ENCODE peak calls at places on chromosomes 11 and 22, in nine cellular contexts. One of them, this sample, is unnamed.

GRCh38 chr22:44543362-44543761 is 45.3 kb upstream of the RTL6 start:
- DNase-seq in tibial artery: no peak
- DNase-seq in mammary epithelial cell: no peak
- DNase-seq in WTC11: no peak
- DNase-seq in esophagus squamous epithelium: no peak
- DNase-seq in psoas muscle: no peak
- DNase-seq in progenitor cell of endocrine pancreas: no peak
- DNase-seq in A549: no peak
- DNase-seq in fibroblast of pulmonary artery: no peak
- DNase-seq in this sample: no peak

GRCh38 chr11:103295704-103296103 is 186.5 kb downstream of the DYNC2H1 start:
- DNase-seq in esophagus squamous epithelium: no peak
- DNase-seq in psoas muscle: no peak
- DNase-seq in A549: no peak
- DNase-seq in fibroblast of pulmonary artery: peak; percentile 11
- DNase-seq in tibial artery: no peak
- DNase-seq in mammary epithelial cell: no peak
- DNase-seq in progenitor cell of endocrine pancreas: no peak
- DNase-seq in WTC11: no peak
- DNase-seq in this sample: no peak

GRCh38 chr22:46897246-46897623 is 134.8 kb downstream of the TBC1D22A start:
- DNase-seq in WTC11: no peak
- DNase-seq in esophagus squamous epithelium: no peak
- DNase-seq in tibial artery: no peak
- DNase-seq in fibroblast of pulmonary artery: no peak
- DNase-seq in psoas muscle: no peak
- DNase-seq in mammary epithelial cell: no peak
- DNase-seq in A549: no peak
- DNase-seq in progenitor cell of endocrine pancreas: no peak
- DNase-seq in this sample: no peak

GRCh38 chr11:115636686-115637555 is 132.7 kb upstream of the CADM1 start:
- DNase-seq in psoas muscle: no peak
- DNase-seq in fibroblast of pulmonary artery: no peak
- DNase-seq in tibial artery: no peak
- DNase-seq in esophagus squamous epithelium: no peak
- DNase-seq in mammary epithelial cell: no peak
- DNase-seq in progenitor cell of endocrine pancreas: no peak
- DNase-seq in A549: no peak
- DNase-seq in WTC11: no peak
- DNase-seq in this sample: no peak

GRCh38 chr11:76672431-76673163 is 2.0 kb upstream of the LRRC32 start:
- DNase-seq in A549: no peak
- DNase-seq in WTC11: no peak
- DNase-seq in mammary epithelial cell: no peak
- DNase-seq in esophagus squamous epithelium: no peak
- DNase-seq in psoas muscle: no peak
- DNase-seq in progenitor cell of endocrine pancreas: no peak
- DNase-seq in fibroblast of pulmonary artery: peak; percentile 27
- DNase-seq in tibial artery: no peak
- DNase-seq in this sample: no peak

GRCh38 chr11:36253238-36253637 is 36.0 kb downstream of the COMMD9 start:
- DNase-seq in WTC11: no peak
- DNase-seq in A549: no peak
- DNase-seq in tibial artery: no peak
- DNase-seq in fibroblast of pulmonary artery: no peak
- DNase-seq in esophagus squamous epithelium: no peak
- DNase-seq in progenitor cell of endocrine pancreas: no peak
- DNase-seq in psoas muscle: no peak
- DNase-seq in mammary epithelial cell: no peak
- DNase-seq in this sample: no peak

GRCh38 chr22:32880906-32881596 is 79.5 kb downstream of the TIMP3 start:
- DNase-seq in WTC11: no peak
- DNase-seq in fibroblast of pulmonary artery: peak; percentile 92
- DNase-seq in A549: no peak
- DNase-seq in mammary epithelial cell: no peak
- DNase-seq in esophagus squamous epithelium: no peak
- DNase-seq in progenitor cell of endocrine pancreas: no peak
- DNase-seq in tibial artery: no peak
- DNase-seq in psoas muscle: peak; percentile 60
- DNase-seq in this sample: no peak

GRCh38 chr11:64629796-64630562 is 39.0 kb downstream of the SLC22A12 start:
- DNase-seq in psoas muscle: no peak
- DNase-seq in esophagus squamous epithelium: no peak
- DNase-seq in tibial artery: no peak
- DNase-seq in A549: no peak
- DNase-seq in WTC11: peak; percentile 99
- DNase-seq in mammary epithelial cell: no peak
- DNase-seq in progenitor cell of endocrine pancreas: peak; percentile 28
- DNase-seq in fibroblast of pulmonary artery: no peak
- DNase-seq in this sample: no peak

GRCh38 chr22:24063986-24064385 is 52.9 kb downstream of the CABIN1 start:
- DNase-seq in tibial artery: no peak
- DNase-seq in progenitor cell of endocrine pancreas: no peak
- DNase-seq in psoas muscle: no peak
- DNase-seq in mammary epithelial cell: no peak
- DNase-seq in A549: no peak
- DNase-seq in esophagus squamous epithelium: no peak
- DNase-seq in fibroblast of pulmonary artery: no peak
- DNase-seq in WTC11: no peak
- DNase-seq in this sample: no peak

GRCh38 chr11:95925011-95925410 is 1.1 kb upstream of the MTMR2 start:
- DNase-seq in esophagus squamous epithelium: no peak
- DNase-seq in tibial artery: no peak
- DNase-seq in fibroblast of pulmonary artery: peak; percentile 74
- DNase-seq in psoas muscle: no peak
- DNase-seq in mammary epithelial cell: peak; percentile 80
- DNase-seq in A549: peak; percentile 18
- DNase-seq in WTC11: no peak
- DNase-seq in progenitor cell of endocrine pancreas: no peak
- DNase-seq in this sample: no peak

GRCh38 chr11:69689484-69690319 is 14.1 kb downstream of the FGF19 start:
- DNase-seq in fibroblast of pulmonary artery: no peak
- DNase-seq in tibial artery: no peak
- DNase-seq in A549: no peak
- DNase-seq in psoas muscle: no peak
- DNase-seq in progenitor cell of endocrine pancreas: no peak
- DNase-seq in WTC11: no peak
- DNase-seq in esophagus squamous epithelium: no peak
- DNase-seq in mammary epithelial cell: no peak
- DNase-seq in this sample: no peak

GRCh38 chr11:13290221-13290980 is 12.8 kb downstream of the BMAL1 start:
- DNase-seq in psoas muscle: no peak
- DNase-seq in esophagus squamous epithelium: no peak
- DNase-seq in tibial artery: no peak
- DNase-seq in fibroblast of pulmonary artery: no peak
- DNase-seq in mammary epithelial cell: peak; percentile 36
- DNase-seq in WTC11: no peak
- DNase-seq in A549: no peak
- DNase-seq in progenitor cell of endocrine pancreas: no peak
- DNase-seq in this sample: no peak

GRCh38 chr11:13291794-13292193 is 14.2 kb downstream of the BMAL1 start:
- DNase-seq in progenitor cell of endocrine pancreas: no peak
- DNase-seq in mammary epithelial cell: no peak
- DNase-seq in esophagus squamous epithelium: no peak
- DNase-seq in tibial artery: no peak
- DNase-seq in fibroblast of pulmonary artery: no peak
- DNase-seq in WTC11: no peak
- DNase-seq in psoas muscle: no peak
- DNase-seq in A549: no peak
- DNase-seq in this sample: no peak

GRCh38 chr11:13292970-13293369 is 15.4 kb downstream of the BMAL1 start:
- DNase-seq in A549: no peak
- DNase-seq in fibroblast of pulmonary artery: no peak
- DNase-seq in psoas muscle: no peak
- DNase-seq in mammary epithelial cell: no peak
- DNase-seq in tibial artery: no peak
- DNase-seq in progenitor cell of endocrine pancreas: no peak
- DNase-seq in esophagus squamous epithelium: no peak
- DNase-seq in WTC11: peak; percentile 24
- DNase-seq in this sample: no peak

GRCh38 chr11:13289081-13289480 is 11.5 kb downstream of the BMAL1 start:
- DNase-seq in WTC11: peak; percentile 43
- DNase-seq in psoas muscle: no peak
- DNase-seq in mammary epithelial cell: no peak
- DNase-seq in progenitor cell of endocrine pancreas: no peak
- DNase-seq in esophagus squamous epithelium: no peak
- DNase-seq in fibroblast of pulmonary artery: peak; percentile 47
- DNase-seq in tibial artery: no peak
- DNase-seq in A549: peak; percentile 28
- DNase-seq in this sample: no peak

DNA sequence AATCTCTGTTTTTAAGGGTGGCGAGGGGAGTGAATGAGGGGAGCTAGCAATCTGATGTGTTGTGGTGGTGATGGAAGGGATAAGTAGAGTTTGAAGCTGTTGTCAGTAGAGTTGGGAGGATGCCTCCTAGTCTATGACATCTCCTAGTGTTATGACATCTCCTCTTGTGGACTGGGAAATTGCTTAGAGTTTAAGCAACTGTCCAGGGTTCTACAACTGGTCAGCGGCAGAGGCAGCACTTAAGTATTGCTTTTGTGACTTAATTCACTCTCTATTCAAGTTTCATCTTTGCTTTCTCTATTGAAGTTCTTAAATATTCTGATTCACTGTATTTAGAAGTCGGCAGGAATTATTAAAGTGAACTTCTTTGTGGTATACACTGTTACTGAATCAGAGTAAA is 13.8 kb downstream of the BMAL1 start:
- DNase-seq in psoas muscle: no peak
- DNase-seq in esophagus squamous epithelium: no peak
- DNase-seq in tibial artery: no peak
- DNase-seq in WTC11: no peak
- DNase-seq in A549: no peak
- DNase-seq in fibroblast of pulmonary artery: no peak
- DNase-seq in progenitor cell of endocrine pancreas: no peak
- DNase-seq in mammary epithelial cell: no peak
- DNase-seq in this sample: no peak
- TF ChIP-seq CTCF in psoas muscle: no peak
- TF ChIP-seq CTCF in esophagus squamous epithelium: no peak
- TF ChIP-seq CTCF in tibial artery: no peak
- TF ChIP-seq CTCF in WTC11: no peak
- TF ChIP-seq CTCF in A549: no peak
- TF ChIP-seq CTCF in fibroblast of pulmonary artery: no peak
- TF ChIP-seq CTCF in progenitor cell of endocrine pancreas: no peak
- TF ChIP-seq CTCF in mammary epithelial cell: no peak
- TF ChIP-seq CTCF in this sample: no peak

DNA sequence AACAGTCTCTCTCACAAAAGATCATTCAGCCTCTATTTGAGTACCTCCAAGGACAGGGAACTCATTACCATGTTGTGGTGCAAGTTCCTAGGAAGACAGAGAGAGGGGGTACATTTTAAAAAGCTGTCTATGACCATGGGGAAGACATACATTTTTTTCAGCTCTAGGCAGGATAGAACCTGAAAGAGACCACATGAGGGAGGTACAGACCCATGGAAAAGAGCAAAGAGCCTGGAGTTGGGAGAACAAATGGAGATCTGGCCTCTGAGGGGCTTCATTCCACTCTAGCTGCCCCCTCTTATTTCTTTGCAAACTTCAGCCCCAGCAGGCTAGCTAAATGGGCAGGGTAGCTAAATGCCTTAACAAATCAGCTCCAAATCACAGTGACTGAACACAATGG is 36.3 kb downstream of the KCNC1 start:
- DNase-seq in mammary epithelial cell: no peak
- DNase-seq in esophagus squamous epithelium: no peak
- DNase-seq in A549: no peak
- DNase-seq in fibroblast of pulmonary artery: peak; percentile 16
- DNase-seq in WTC11: no peak
- DNase-seq in progenitor cell of endocrine pancreas: no peak
- DNase-seq in psoas muscle: no peak
- DNase-seq in tibial artery: no peak
- DNase-seq in this sample: no peak
- TF ChIP-seq CTCF in mammary epithelial cell: no peak
- TF ChIP-seq CTCF in esophagus squamous epithelium: no peak
- TF ChIP-seq CTCF in A549: no peak
- TF ChIP-seq CTCF in fibroblast of pulmonary artery: peak; percentile 22
- TF ChIP-seq CTCF in WTC11: no peak
- TF ChIP-seq CTCF in progenitor cell of endocrine pancreas: no peak
- TF ChIP-seq CTCF in psoas muscle: peak; percentile 34
- TF ChIP-seq CTCF in tibial artery: no peak
- TF ChIP-seq CTCF in this sample: no peak

DNA sequence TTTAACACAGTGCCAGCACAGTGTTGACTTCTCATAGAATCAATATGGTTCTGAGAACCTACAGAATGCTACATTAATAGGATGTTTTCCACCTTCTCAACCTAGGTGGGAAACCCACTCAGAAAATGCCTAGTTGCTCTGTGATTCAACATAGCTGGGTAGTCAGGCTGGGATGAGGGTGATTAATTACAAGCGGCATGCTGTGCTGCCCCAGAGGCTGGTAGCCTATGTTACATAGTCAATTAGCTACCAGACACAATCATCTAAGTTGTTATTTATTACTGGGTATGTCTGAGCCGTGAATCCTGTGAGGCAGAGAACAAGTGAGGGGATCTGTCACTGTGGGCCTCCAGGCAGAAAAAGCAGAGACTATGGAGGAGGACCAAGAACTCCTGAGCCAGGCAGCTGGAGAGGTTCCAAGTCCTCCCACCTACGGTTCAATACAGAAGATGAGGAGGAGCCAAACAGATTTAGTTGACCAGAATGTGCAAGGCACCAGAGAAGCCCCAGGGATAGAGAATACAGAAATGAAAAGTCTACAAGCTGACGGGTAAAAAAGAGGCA is 186.6 kb upstream of the BDNF start:
- DNase-seq in esophagus squamous epithelium: no peak
- DNase-seq in psoas muscle: no peak
- DNase-seq in progenitor cell of endocrine pancreas: no peak
- DNase-seq in tibial artery: no peak
- DNase-seq in mammary epithelial cell: no peak
- DNase-seq in A549: no peak
- DNase-seq in fibroblast of pulmonary artery: no peak
- DNase-seq in WTC11: no peak
- DNase-seq in this sample: no peak
- TF ChIP-seq CTCF in esophagus squamous epithelium: no peak
- TF ChIP-seq CTCF in psoas muscle: no peak
- TF ChIP-seq CTCF in progenitor cell of endocrine pancreas: no peak
- TF ChIP-seq CTCF in tibial artery: no peak
- TF ChIP-seq CTCF in mammary epithelial cell: no peak
- TF ChIP-seq CTCF in A549: no peak
- TF ChIP-seq CTCF in fibroblast of pulmonary artery: no peak
- TF ChIP-seq CTCF in WTC11: no peak
- TF ChIP-seq CTCF in this sample: no peak

GRCh38 chr11:111512296-111513239 is at the start of gene BTG4:
- DNase-seq in esophagus squamous epithelium: no peak
- DNase-seq in progenitor cell of endocrine pancreas: peak; percentile 12
- DNase-seq in WTC11: peak; percentile 58
- DNase-seq in psoas muscle: peak; percentile 21
- DNase-seq in fibroblast of pulmonary artery: no peak
- DNase-seq in mammary epithelial cell: no peak
- DNase-seq in tibial artery: no peak
- DNase-seq in A549: peak; percentile 16
- DNase-seq in this sample: no peak
- TF ChIP-seq CTCF in esophagus squamous epithelium: no peak
- TF ChIP-seq CTCF in progenitor cell of endocrine pancreas: no peak
- TF ChIP-seq CTCF in WTC11: no peak
- TF ChIP-seq CTCF in psoas muscle: no peak
- TF ChIP-seq CTCF in fibroblast of pulmonary artery: no peak
- TF ChIP-seq CTCF in mammary epithelial cell: no peak
- TF ChIP-seq CTCF in tibial artery: no peak
- TF ChIP-seq CTCF in A549: peak; percentile 27
- TF ChIP-seq CTCF in this sample: no peak